ENCODE peak calls at places on chromosomes 16 and 17, in eight cellular contexts. One of them, this sample, is unnamed.
A peak's percentile ranks its signal among the peaks of the same experiment; 100 is the strongest.

GRCh38 chr16:80594756-80595155 is 54.0 kb downstream of the DYNLRB2 start:
- DNase-seq in pancreas: no peak
- DNase-seq in transverse colon: no peak
- DNase-seq in heart left ventricle: no peak
- DNase-seq in neuronal stem cell: no peak
- DNase-seq in naive thymus-derived CD4-positive, alpha-beta T cell: no peak
- DNase-seq in tibial nerve: no peak
- DNase-seq in astrocyte: no peak
- DNase-seq in this sample: no peak

GRCh38 chr17:29977836-29978235 is 36.4 kb downstream of the EFCAB5 start:
- DNase-seq in pancreas: no peak
- DNase-seq in transverse colon: no peak
- DNase-seq in heart left ventricle: no peak
- DNase-seq in neuronal stem cell: no peak
- DNase-seq in naive thymus-derived CD4-positive, alpha-beta T cell: no peak
- DNase-seq in tibial nerve: no peak
- DNase-seq in astrocyte: peak; percentile 64
- DNase-seq in this sample: no peak

GRCh38 chr17:40720904-40721303 is 17.4 kb upstream of the KRT24 start:
- DNase-seq in pancreas: no peak
- DNase-seq in transverse colon: no peak
- DNase-seq in heart left ventricle: no peak
- DNase-seq in neuronal stem cell: no peak
- DNase-seq in naive thymus-derived CD4-positive, alpha-beta T cell: no peak
- DNase-seq in tibial nerve: no peak
- DNase-seq in astrocyte: no peak
- DNase-seq in this sample: no peak

GRCh38 chr16:14139872-14140271 is 68.8 kb downstream of the MRTFB start:
- DNase-seq in pancreas: no peak
- DNase-seq in transverse colon: no peak
- DNase-seq in heart left ventricle: no peak
- DNase-seq in neuronal stem cell: no peak
- DNase-seq in naive thymus-derived CD4-positive, alpha-beta T cell: no peak
- DNase-seq in tibial nerve: no peak
- DNase-seq in astrocyte: no peak
- DNase-seq in this sample: no peak

GRCh38 chr16:12958366-12958765 is 57.0 kb downstream of the SHISA9 start:
- DNase-seq in pancreas: no peak
- DNase-seq in transverse colon: no peak
- DNase-seq in heart left ventricle: no peak
- DNase-seq in neuronal stem cell: no peak
- DNase-seq in naive thymus-derived CD4-positive, alpha-beta T cell: no peak
- DNase-seq in tibial nerve: no peak
- DNase-seq in astrocyte: no peak
- DNase-seq in this sample: no peak

GRCh38 chr17:6755281-6755680 is 565 bp upstream of the XAF1 start:
- DNase-seq in pancreas: no peak
- DNase-seq in transverse colon: peak; percentile 14
- DNase-seq in heart left ventricle: peak; percentile 68
- DNase-seq in neuronal stem cell: no peak
- DNase-seq in naive thymus-derived CD4-positive, alpha-beta T cell: no peak
- DNase-seq in tibial nerve: peak; percentile 25
- DNase-seq in astrocyte: no peak
- DNase-seq in this sample: no peak

GRCh38 chr16:87603684-87604571 is 1.6 kb downstream of the JPH3 start:
- DNase-seq in pancreas: no peak
- DNase-seq in transverse colon: no peak
- DNase-seq in heart left ventricle: no peak
- DNase-seq in neuronal stem cell: no peak
- DNase-seq in naive thymus-derived CD4-positive, alpha-beta T cell: no peak
- DNase-seq in tibial nerve: no peak
- DNase-seq in astrocyte: no peak
- DNase-seq in this sample: no peak

GRCh38 chr16:22264786-22265185 is 32.4 kb upstream of the POLR3E start:
- DNase-seq in pancreas: no peak
- DNase-seq in transverse colon: no peak
- DNase-seq in heart left ventricle: no peak
- DNase-seq in neuronal stem cell: no peak
- DNase-seq in naive thymus-derived CD4-positive, alpha-beta T cell: no peak
- DNase-seq in tibial nerve: no peak
- DNase-seq in astrocyte: no peak
- DNase-seq in this sample: no peak

GRCh38 chr17:55635253-55635766 is 87.4 kb downstream of the TMEM100 start:
- DNase-seq in pancreas: no peak
- DNase-seq in transverse colon: no peak
- DNase-seq in heart left ventricle: peak; percentile 18
- DNase-seq in neuronal stem cell: no peak
- DNase-seq in naive thymus-derived CD4-positive, alpha-beta T cell: no peak
- DNase-seq in tibial nerve: no peak
- DNase-seq in astrocyte: no peak
- DNase-seq in this sample: no peak

GRCh38 chr17:2545393-2545792 is 33.7 kb upstream of the METTL16 start:
- DNase-seq in pancreas: no peak
- DNase-seq in transverse colon: peak; percentile 35
- DNase-seq in heart left ventricle: peak; percentile 39
- DNase-seq in neuronal stem cell: no peak
- DNase-seq in naive thymus-derived CD4-positive, alpha-beta T cell: no peak
- DNase-seq in tibial nerve: no peak
- DNase-seq in astrocyte: no peak
- DNase-seq in this sample: no peak

GRCh38 chr17:51298508-51299371 is 38.4 kb downstream of the UTP18 start:
- DNase-seq in pancreas: peak; percentile 19
- DNase-seq in transverse colon: no peak
- DNase-seq in heart left ventricle: no peak
- DNase-seq in neuronal stem cell: peak; percentile 33
- DNase-seq in naive thymus-derived CD4-positive, alpha-beta T cell: peak; percentile 15
- DNase-seq in tibial nerve: no peak
- DNase-seq in astrocyte: peak; percentile 18
- DNase-seq in this sample: no peak

GRCh38 chr17:28057731-28058246 is 15.3 kb downstream of the NLK start:
- DNase-seq in pancreas: no peak
- DNase-seq in transverse colon: no peak
- DNase-seq in heart left ventricle: no peak
- DNase-seq in neuronal stem cell: no peak
- DNase-seq in naive thymus-derived CD4-positive, alpha-beta T cell: no peak
- DNase-seq in tibial nerve: no peak
- DNase-seq in astrocyte: peak; percentile 55
- DNase-seq in this sample: no peak

GRCh38 chr17:4172356-4172755 is 29.4 kb downstream of the CYB5D2 start:
- DNase-seq in pancreas: no peak
- DNase-seq in transverse colon: no peak
- DNase-seq in heart left ventricle: no peak
- DNase-seq in neuronal stem cell: no peak
- DNase-seq in naive thymus-derived CD4-positive, alpha-beta T cell: no peak
- DNase-seq in tibial nerve: no peak
- DNase-seq in astrocyte: no peak
- DNase-seq in this sample: no peak

GRCh38 chr16:23595951-23596720 is at the start of gene NDUFAB1:
- DNase-seq in pancreas: peak; percentile 90
- DNase-seq in transverse colon: peak; percentile 93
- DNase-seq in heart left ventricle: peak; percentile 90
- DNase-seq in neuronal stem cell: peak; percentile 89
- DNase-seq in naive thymus-derived CD4-positive, alpha-beta T cell: peak; percentile 89
- DNase-seq in tibial nerve: peak; percentile 83
- DNase-seq in astrocyte: peak; percentile 70
- DNase-seq in this sample: peak; percentile 94

GRCh38 chr16:86899156-86899555 is 320.8 kb downstream of the FOXL1 start:
- DNase-seq in pancreas: no peak
- DNase-seq in transverse colon: no peak
- DNase-seq in heart left ventricle: no peak
- DNase-seq in neuronal stem cell: no peak
- DNase-seq in naive thymus-derived CD4-positive, alpha-beta T cell: no peak
- DNase-seq in tibial nerve: no peak
- DNase-seq in astrocyte: no peak
- DNase-seq in this sample: no peak

DNA sequence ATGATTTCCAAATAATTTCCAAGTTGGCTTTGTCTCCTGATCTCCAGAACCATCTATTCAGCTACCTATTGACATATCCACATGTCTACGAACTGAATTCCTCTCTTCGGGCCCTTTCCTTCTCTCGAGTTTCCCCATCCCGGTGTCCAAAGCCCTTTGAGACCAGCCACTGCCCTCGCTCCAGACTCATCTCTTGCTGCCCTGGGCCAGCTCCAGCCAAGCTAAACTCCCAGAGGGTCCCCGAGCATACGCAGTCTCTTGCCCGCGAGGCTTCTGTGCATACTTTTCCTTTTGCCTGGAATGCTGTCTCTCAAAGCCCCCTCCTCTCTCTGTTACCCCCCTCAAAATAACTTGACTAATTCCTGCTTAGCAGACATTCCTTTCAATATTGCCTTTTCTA is 27.2 kb upstream of the TBX2 start:
- DNase-seq in pancreas: no peak
- DNase-seq in transverse colon: no peak
- DNase-seq in heart left ventricle: no peak
- DNase-seq in neuronal stem cell: no peak
- DNase-seq in naive thymus-derived CD4-positive, alpha-beta T cell: no peak
- DNase-seq in tibial nerve: no peak
- DNase-seq in astrocyte: no peak
- DNase-seq in this sample: no peak
- H3K27ac ChIP-seq in pancreas: no peak overlapping the region
- H3K27ac ChIP-seq in transverse colon: no peak overlapping the region
- H3K27ac ChIP-seq in heart left ventricle: no peak overlapping the region
- H3K27ac ChIP-seq in neuronal stem cell: no peak overlapping the region
- H3K27ac ChIP-seq in naive thymus-derived CD4-positive, alpha-beta T cell: no peak overlapping the region
- H3K27ac ChIP-seq in tibial nerve: no peak overlapping the region
- H3K27ac ChIP-seq in astrocyte: no peak overlapping the region
- H3K27ac ChIP-seq in this sample: no peak overlapping the region

DNA sequence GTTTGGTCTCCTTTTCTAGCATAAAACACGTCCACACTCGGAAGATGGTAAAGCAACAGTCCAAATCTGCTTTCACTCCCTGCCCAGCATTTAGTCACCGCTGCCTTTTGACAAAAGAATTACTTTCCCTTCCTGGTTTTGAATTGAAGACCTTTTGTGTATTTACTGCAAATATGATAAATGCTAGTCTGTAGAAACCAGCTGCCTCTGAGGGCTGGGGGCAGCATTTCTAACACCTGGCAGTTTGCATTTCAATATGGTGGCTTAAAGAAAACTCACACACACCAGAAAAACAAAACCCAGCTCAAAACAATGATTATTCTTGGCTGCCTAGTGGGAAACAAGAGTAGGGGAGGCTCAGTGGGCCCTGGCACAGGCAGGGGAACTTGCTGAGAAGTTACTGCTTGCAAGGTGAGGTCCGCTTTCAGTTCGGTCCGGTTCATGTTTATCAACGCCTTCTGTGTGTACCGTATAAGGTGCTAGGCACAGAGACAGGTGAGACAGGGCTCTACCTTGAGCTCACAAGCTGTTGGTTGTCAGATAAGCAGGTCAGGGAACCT is 57.0 kb downstream of the MSI2 start:
- DNase-seq in pancreas: no peak
- DNase-seq in transverse colon: no peak
- DNase-seq in heart left ventricle: no peak
- DNase-seq in neuronal stem cell: no peak
- DNase-seq in naive thymus-derived CD4-positive, alpha-beta T cell: no peak
- DNase-seq in tibial nerve: no peak
- DNase-seq in astrocyte: no peak
- DNase-seq in this sample: no peak
- H3K4me3 ChIP-seq in pancreas: no peak overlapping the region
- H3K4me3 ChIP-seq in transverse colon: no peak overlapping the region
- H3K4me3 ChIP-seq in heart left ventricle: no peak overlapping the region
- H3K4me3 ChIP-seq in neuronal stem cell: no peak overlapping the region
- H3K4me3 ChIP-seq in naive thymus-derived CD4-positive, alpha-beta T cell: no peak overlapping the region
- H3K4me3 ChIP-seq in tibial nerve: no peak overlapping the region
- H3K4me3 ChIP-seq in astrocyte: no peak overlapping the region
- H3K4me3 ChIP-seq in this sample: no peak overlapping the region

GRCh38 chr16:20874088-20874581 is 26.0 kb downstream of the DCUN1D3 start:
- DNase-seq in pancreas: no peak
- DNase-seq in transverse colon: no peak
- DNase-seq in heart left ventricle: no peak
- DNase-seq in neuronal stem cell: no peak
- DNase-seq in naive thymus-derived CD4-positive, alpha-beta T cell: no peak
- DNase-seq in tibial nerve: no peak
- DNase-seq in astrocyte: peak; percentile 59
- DNase-seq in this sample: no peak
- H3K4me1 ChIP-seq in pancreas: peaks cover 18% of the 10 kb centered on the region
- H3K4me1 ChIP-seq in transverse colon: peaks cover 20% of the 10 kb centered on the region
- H3K4me1 ChIP-seq in heart left ventricle: peaks cover 58% of the 10 kb centered on the region
- H3K4me1 ChIP-seq in neuronal stem cell: peaks cover 9% of the 10 kb centered on the region
- H3K4me1 ChIP-seq in naive thymus-derived CD4-positive, alpha-beta T cell: peaks cover 18% of the 10 kb centered on the region
- H3K4me1 ChIP-seq in tibial nerve: peaks cover 86% of the 10 kb centered on the region
- H3K4me1 ChIP-seq in astrocyte: peaks cover 19% of the 10 kb centered on the region
- H3K4me1 ChIP-seq in this sample: peaks cover 26% of the 10 kb centered on the region

GRCh38 chr17:77125432-77125901 is 15.3 kb upstream of the SEC14L1 start:
- DNase-seq in pancreas: no peak
- DNase-seq in transverse colon: no peak
- DNase-seq in heart left ventricle: no peak
- DNase-seq in neuronal stem cell: no peak
- DNase-seq in naive thymus-derived CD4-positive, alpha-beta T cell: no peak
- DNase-seq in tibial nerve: no peak
- DNase-seq in astrocyte: peak; percentile 98
- DNase-seq in this sample: no peak
- H3K27ac ChIP-seq in pancreas: no peak overlapping the region
- H3K27ac ChIP-seq in transverse colon: peak overlapping the region; percentile 58
- H3K27ac ChIP-seq in heart left ventricle: peak overlapping the region; percentile 93
- H3K27ac ChIP-seq in neuronal stem cell: no peak overlapping the region
- H3K27ac ChIP-seq in naive thymus-derived CD4-positive, alpha-beta T cell: no peak overlapping the region
- H3K27ac ChIP-seq in tibial nerve: peak overlapping the region; percentile 83
- H3K27ac ChIP-seq in astrocyte: peak overlapping the region; percentile 97
- H3K27ac ChIP-seq in this sample: no peak overlapping the region

GRCh38 chr17:66548659-66549311 is 246.4 kb downstream of the PRKCA start:
- DNase-seq in pancreas: no peak
- DNase-seq in transverse colon: no peak
- DNase-seq in heart left ventricle: no peak
- DNase-seq in neuronal stem cell: no peak
- DNase-seq in naive thymus-derived CD4-positive, alpha-beta T cell: no peak
- DNase-seq in tibial nerve: no peak
- DNase-seq in astrocyte: no peak
- DNase-seq in this sample: no peak

GRCh38 chr17:66551839-66552238 is 249.4 kb downstream of the PRKCA start:
- DNase-seq in pancreas: no peak
- DNase-seq in transverse colon: no peak
- DNase-seq in heart left ventricle: no peak
- DNase-seq in neuronal stem cell: no peak
- DNase-seq in naive thymus-derived CD4-positive, alpha-beta T cell: no peak
- DNase-seq in tibial nerve: no peak
- DNase-seq in astrocyte: no peak
- DNase-seq in this sample: no peak

GRCh38 chr17:66549312-66549705 is 246.9 kb downstream of the PRKCA start:
- DNase-seq in pancreas: no peak
- DNase-seq in transverse colon: no peak
- DNase-seq in heart left ventricle: no peak
- DNase-seq in neuronal stem cell: no peak
- DNase-seq in naive thymus-derived CD4-positive, alpha-beta T cell: no peak
- DNase-seq in tibial nerve: no peak
- DNase-seq in astrocyte: peak; percentile 87
- DNase-seq in this sample: no peak

GRCh38 chr17:66548158-66548557 is 245.7 kb downstream of the PRKCA start:
- DNase-seq in pancreas: no peak
- DNase-seq in transverse colon: no peak
- DNase-seq in heart left ventricle: no peak
- DNase-seq in neuronal stem cell: no peak
- DNase-seq in naive thymus-derived CD4-positive, alpha-beta T cell: no peak
- DNase-seq in tibial nerve: no peak
- DNase-seq in astrocyte: no peak
- DNase-seq in this sample: no peak

GRCh38 chr17:66549731-66550207 is 247.4 kb downstream of the PRKCA start:
- DNase-seq in pancreas: no peak
- DNase-seq in transverse colon: no peak
- DNase-seq in heart left ventricle: no peak
- DNase-seq in neuronal stem cell: no peak
- DNase-seq in naive thymus-derived CD4-positive, alpha-beta T cell: no peak
- DNase-seq in tibial nerve: no peak
- DNase-seq in astrocyte: peak; percentile 96
- DNase-seq in this sample: no peak
- H3K4me3 ChIP-seq in pancreas: no peak overlapping the region
- H3K4me3 ChIP-seq in transverse colon: no peak overlapping the region
- H3K4me3 ChIP-seq in heart left ventricle: no peak overlapping the region
- H3K4me3 ChIP-seq in neuronal stem cell: no peak overlapping the region
- H3K4me3 ChIP-seq in naive thymus-derived CD4-positive, alpha-beta T cell: no peak overlapping the region
- H3K4me3 ChIP-seq in tibial nerve: no peak overlapping the region
- H3K4me3 ChIP-seq in astrocyte: no peak overlapping the region
- H3K4me3 ChIP-seq in this sample: no peak overlapping the region

This sample was measured in ascending aorta.